ENCODE peak calls at places on chromosomes 3 and 15, in five cellular contexts. Q, P, G, S and E are unnamed samples.
A peak's percentile ranks its signal among the peaks of the same experiment; 100 is the strongest.

GRCh38 chr3:58521917-58522680 is 14.9 kb downstream of the ACOX2 start:
- DNase-seq in Q (no peak), P (no peak), G (no peak), S (no peak), E (no peak)

GRCh38 chr15:28944286-28944685 is 58.5 kb downstream of the APBA2 start:
- DNase-seq in Q (no peak), P (no peak), G (no peak), S (no peak), E (no peak)

GRCh38 chr3:172315401-172316091 is 132.7 kb downstream of the GHSR start:
- DNase-seq in Q (peak; percentile 69), P (peak; percentile 41), G (peak; percentile 39), S (peak; percentile 80), E (no peak)

GRCh38 chr15:63473007-63473748 is 31.2 kb upstream of the USP3 start:
- DNase-seq in Q (no peak), P (no peak), G (peak; percentile 64), S (no peak), E (peak; percentile 92)

GRCh38 chr3:135125171-135125801 is 330.2 kb downstream of the EPHB1 start:
- DNase-seq in Q (peak; percentile 22), P (peak; percentile 50), G (peak; percentile 1), S (peak; percentile 24), E (peak; percentile 2)

GRCh38 chr3:196227629-196228493 is 11.5 kb downstream of the SLC51A start:
- DNase-seq in Q (no peak), P (peak; percentile 94), G (no peak), S (peak; percentile 39), E (no peak)

GRCh38 chr3:186280737-186281136 is 81.3 kb downstream of the DGKG start:
- DNase-seq in Q (no peak), P (no peak), G (no peak), S (no peak), E (no peak)

GRCh38 chr3:47296562-47297302 is 14.0 kb downstream of the KLHL18 start:
- DNase-seq in Q (no peak), P (no peak), G (no peak), S (no peak), E (no peak)

GRCh38 chr3:107410606-107411005 is 33.4 kb downstream of the CCDC54 start:
- DNase-seq in Q (no peak), P (no peak), G (no peak), S (peak; percentile 5), E (no peak)

GRCh38 chr15:79656151-79656797 is 224.1 kb downstream of the MINAR1 start:
- DNase-seq in Q (no peak), P (peak; percentile 58), G (no peak), S (no peak), E (peak; percentile 74)

GRCh38 chr15:100703032-100703578 is 100.7 kb downstream of the ASB7 start:
- DNase-seq in Q (peak; percentile 91), P (peak; percentile 91), G (peak; percentile 41), S (peak; percentile 81), E (no peak)

GRCh38 chr3:61250784-61251173 is 473 bp downstream of the FHIT start:
- DNase-seq in Q (no peak), P (no peak), G (peak; percentile 6), S (no peak), E (no peak)

GRCh38 chr3:17969985-17970568 is 227.6 kb upstream of the TBC1D5 start:
- DNase-seq in Q (no peak), P (no peak), G (no peak), S (no peak), E (no peak)

GRCh38 chr3:102512734-102513518 is 78.1 kb downstream of the ZPLD1 start:
- DNase-seq in Q (peak; percentile 29), P (no peak), G (no peak), S (peak; percentile 3), E (no peak)

GRCh38 chr3:67635806-67636205 is 18.6 kb downstream of the SUCLG2 start:
- DNase-seq in Q (peak; percentile 53), P (no peak), G (no peak), S (no peak), E (no peak)

GRCh38 chr3:133136114-133137041 is 98.2 kb downstream of the TMEM108 start:
- DNase-seq in Q (peak; percentile 52), P (no peak), G (no peak), S (no peak), E (no peak)

GRCh38 chr3:4730734-4731133 is 237.6 kb downstream of the ITPR1 start:
- DNase-seq in Q (peak; percentile 70), P (no peak), G (no peak), S (no peak), E (no peak)

GRCh38 chr15:75785771-75786563 is 57.3 kb upstream of the UBE2Q2 start:
- DNase-seq in Q (no peak), P (no peak), G (peak; percentile 13), S (peak; percentile 12), E (no peak)

GRCh38 chr3:184910664-184911063 is 98.7 kb downstream of the VPS8 start:
- DNase-seq in Q (no peak), P (no peak), G (no peak), S (no peak), E (no peak)

GRCh38 chr15:58378241-58379085 is 53.3 kb upstream of the LIPC start:
- DNase-seq in Q (peak; percentile 36), P (peak; percentile 39), G (no peak), S (peak; percentile 35), E (no peak)

GRCh38 chr15:64133619-64134018 is 17.9 kb upstream of the SNX22 start:
- DNase-seq in Q (no peak), P (no peak), G (no peak), S (no peak), E (no peak)

GRCh38 chr3:149247929-149248691 is 26.5 kb upstream of the CP start:
- DNase-seq in Q (peak; percentile 42), P (no peak), G (no peak), S (peak; percentile 35), E (no peak)

GRCh38 chr15:89780601-89781000 is 4.5 kb downstream of the MESP2 start:
- DNase-seq in Q (no peak), P (peak; percentile 56), G (no peak), S (no peak), E (no peak)

GRCh38 chr15:44427756-44428724 is 611 bp downstream of the CTDSPL2 start:
- DNase-seq in Q (peak; percentile 10), P (peak; percentile 69), G (peak; percentile 28), S (peak; percentile 71), E (peak; percentile 42)
- TF ChIP-seq CTCF in Q (no peak), P (peak; percentile 12), G (no peak), S (no peak), E (no peak)

GRCh38 chr3:120688121-120688520 is 6.1 kb upstream of the HGD start:
- DNase-seq in Q (peak; percentile 55), P (no peak), G (no peak), S (peak; percentile 39), E (no peak)
- H3K4me3 ChIP-seq in Q (no peak overlapping the region), P (no peak overlapping the region), G (no peak overlapping the region), S (no peak overlapping the region), E (no peak overlapping the region)

GRCh38 chr3:117454236-117454635 is 744.7 kb downstream of the TUSC7 start:
- DNase-seq in Q (no peak), P (no peak), G (peak; percentile 4), S (no peak), E (no peak)
- TF ChIP-seq CTCF in Q (no peak), P (no peak), G (no peak), S (no peak), E (no peak)

DNA sequence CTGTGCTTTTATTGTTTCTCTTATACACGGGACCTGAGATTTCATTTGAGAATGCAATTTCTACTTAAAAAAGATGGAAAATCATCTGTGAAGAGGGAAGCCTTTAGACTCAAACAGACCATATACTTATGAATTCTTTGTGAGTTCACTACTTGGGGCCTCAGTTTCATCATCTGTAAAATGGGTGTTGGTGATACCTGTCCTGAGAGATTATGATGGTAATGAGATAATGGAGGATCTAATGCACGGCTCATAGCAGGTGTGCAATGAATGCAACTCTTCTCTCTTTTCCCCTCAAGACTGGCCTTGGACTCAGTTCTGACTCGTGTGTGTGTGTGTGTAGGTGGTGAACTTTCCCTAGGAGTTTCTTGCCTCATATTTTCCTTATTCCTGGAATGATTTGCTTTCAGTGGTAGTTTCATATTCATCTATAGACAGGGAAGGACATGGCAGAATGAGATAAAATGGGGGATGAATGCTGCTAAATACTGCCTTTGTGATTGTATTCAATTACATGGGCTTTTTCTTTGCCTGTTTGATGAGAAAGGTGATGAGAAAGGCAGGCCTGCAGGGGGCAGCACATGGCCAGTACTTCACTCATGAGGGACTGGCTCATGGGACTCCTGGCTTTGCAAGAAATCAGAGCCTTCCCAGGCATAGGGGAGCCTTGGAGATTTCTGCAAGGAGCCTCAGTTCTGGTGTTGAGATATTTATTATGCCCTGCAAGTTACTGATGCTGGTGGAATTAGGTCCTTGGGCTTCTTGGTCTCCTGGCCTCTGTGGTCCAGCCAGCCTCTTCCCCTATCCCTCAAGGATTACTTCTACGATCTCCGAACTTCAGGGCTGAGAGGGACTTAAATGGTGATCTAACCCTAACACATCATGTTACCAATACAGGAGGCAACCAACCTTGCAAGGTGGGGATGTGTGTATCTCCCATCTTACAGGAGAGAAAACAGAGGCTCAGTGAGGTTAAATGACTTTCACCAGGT is 70.7 kb downstream of the RPLP1 start:
- DNase-seq in Q (peak; percentile 79), P (peak; percentile 95), G (peak; percentile 82), S (peak; percentile 82), E (peak; percentile 41)
- H3K4me3 ChIP-seq in Q (no peak overlapping the region), P (no peak overlapping the region), G (no peak overlapping the region), S (no peak overlapping the region), E (no peak overlapping the region)

DNA sequence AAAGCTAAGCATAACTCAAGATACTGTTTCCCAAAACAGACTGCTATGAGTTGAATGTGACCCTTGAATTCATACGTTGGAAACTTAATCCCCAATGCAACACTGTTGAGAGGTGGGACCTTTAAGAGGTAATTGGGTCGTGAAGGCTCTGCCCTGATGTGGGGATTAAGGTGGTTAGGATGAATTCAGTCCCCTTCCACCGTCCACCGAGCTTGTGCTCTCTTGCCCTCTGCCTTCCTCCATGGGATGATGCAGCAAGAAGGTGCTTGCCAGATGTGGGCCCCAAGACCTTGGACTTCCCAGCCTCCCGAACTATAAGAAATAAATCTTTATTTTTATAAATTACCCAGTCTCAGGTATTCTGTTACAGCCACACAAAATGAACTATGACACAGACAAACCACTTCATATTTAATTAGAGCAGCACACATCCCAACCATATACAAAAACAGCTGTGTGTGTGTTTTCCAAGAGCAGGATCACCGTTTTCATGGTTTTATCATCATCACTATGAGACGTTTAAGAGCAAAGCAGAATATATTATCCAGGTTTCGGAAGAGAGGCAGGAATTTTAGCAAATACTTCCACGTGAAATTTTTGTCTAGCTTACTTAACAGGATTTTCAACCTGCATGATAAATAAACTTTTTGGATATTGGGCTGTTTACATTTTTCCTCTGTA is 61.2 kb downstream of the CD200R1L start:
- DNase-seq in Q (no peak), P (no peak), G (no peak), S (no peak), E (no peak)
- TF ChIP-seq CTCF in Q (no peak), P (no peak), G (no peak), S (no peak), E (no peak)

DNA sequence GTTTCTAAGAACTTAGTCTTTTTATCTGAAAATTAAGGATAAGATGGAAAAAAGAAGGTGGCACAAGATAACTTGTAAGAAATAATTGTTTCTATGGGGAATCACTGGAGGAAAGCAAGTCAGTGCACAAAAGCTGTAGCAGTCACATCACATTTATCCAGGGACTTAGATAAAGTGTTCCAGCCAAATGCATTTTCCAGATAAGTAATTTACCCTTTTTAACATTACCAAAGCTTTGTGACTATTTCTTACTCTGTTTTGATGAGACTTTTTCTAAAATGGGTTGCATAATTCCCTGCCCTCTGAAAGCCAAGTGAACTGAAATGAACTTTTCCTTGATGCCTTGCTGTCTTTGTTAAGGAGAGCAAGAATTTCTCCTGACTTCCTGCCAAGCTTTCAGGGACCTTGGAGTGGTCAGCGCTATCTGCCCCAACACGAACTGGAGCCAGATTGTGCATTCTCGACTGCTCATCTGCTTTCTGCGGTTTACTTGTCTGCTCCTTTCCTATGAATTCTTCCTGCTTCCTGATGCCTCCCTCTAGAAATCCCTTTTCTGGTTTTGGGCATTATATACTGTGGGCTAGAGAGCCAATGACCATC is 34.9 kb downstream of the EIF4E3 start:
- DNase-seq in Q (peak; percentile 48), P (no peak), G (no peak), S (peak; percentile 87), E (no peak)
- H3K4me3 ChIP-seq in Q (no peak overlapping the region), P (peak overlapping the region; percentile 42), G (no peak overlapping the region), S (no peak overlapping the region), E (no peak overlapping the region)